ENCODE peak calls at places on chromosomes 3 and 15, in four cellular contexts. E, T, C and N are unnamed samples.
A peak's percentile ranks its signal among the peaks of the same experiment; 100 is the strongest.

GRCh38 chr15:98823012-98823458 is 174.7 kb downstream of the IGF1R start:
- DNase-seq in E (no peak), T (peak; percentile 1), C (no peak), N (peak; percentile 55)

GRCh38 chr3:148178508-148178907 is 519.2 kb upstream of the AGTR1 start:
- DNase-seq in E (peak; percentile 1), T (no peak), C (no peak), N (no peak)

GRCh38 chr3:96813134-96813819 is 1.1 kb upstream of the EPHA6 start:
- DNase-seq in E (peak; percentile 58), T (peak; percentile 13), C (no peak), N (peak; percentile 75)

GRCh38 chr15:96947296-96947695 is 616.8 kb downstream of the NR2F2 start:
- DNase-seq in E (no peak), T (no peak), C (no peak), N (no peak)

GRCh38 chr3:62229908-62230307 is 143.4 kb downstream of the FEZF2 start:
- DNase-seq in E (no peak), T (no peak), C (peak; percentile 14), N (peak; percentile 44)

GRCh38 chr3:69423756-69424155 is 37.9 kb upstream of the FRMD4B start:
- DNase-seq in E (no peak), T (no peak), C (no peak), N (no peak)

GRCh38 chr3:154976072-154976983 is 103.8 kb upstream of the MME start:
- DNase-seq in E (no peak), T (no peak), C (no peak), N (no peak)

GRCh38 chr3:13081603-13082360 is 8.6 kb upstream of the IQSEC1 start:
- DNase-seq in E (no peak), T (no peak), C (no peak), N (no peak)

GRCh38 chr3:44032487-44032886 is 209.2 kb upstream of the TOPAZ1 start:
- DNase-seq in E (no peak), T (no peak), C (no peak), N (no peak)

GRCh38 chr15:48507416-48508065 is 138.0 kb downstream of the FBN1 start:
- DNase-seq in E (peak; percentile 43), T (peak; percentile 8), C (peak; percentile 22), N (peak; percentile 38)

GRCh38 chr3:160695003-160695402 is 18.0 kb downstream of the ARL14 start:
- DNase-seq in E (no peak), T (no peak), C (no peak), N (no peak)

GRCh38 chr3:13144163-13145023 is 71.2 kb upstream of the IQSEC1 start:
- DNase-seq in E (no peak), T (no peak), C (no peak), N (no peak)

GRCh38 chr3:118400086-118400485 is 634.6 kb downstream of the IGSF11 start:
- DNase-seq in E (no peak), T (no peak), C (no peak), N (no peak)

GRCh38 chr3:29373016-29373690 is 92.3 kb downstream of the RBMS3 start:
- DNase-seq in E (no peak), T (no peak), C (no peak), N (no peak)

GRCh38 chr3:98846101-98846500 is 55.4 kb downstream of the DCBLD2 start:
- DNase-seq in E (no peak), T (no peak), C (no peak), N (no peak)

GRCh38 chr3:38003371-38003816 is 12.8 kb downstream of the VILL start:
- DNase-seq in E (peak; percentile 59), T (no peak), C (peak; percentile 74), N (peak; percentile 75)

GRCh38 chr15:85837011-85837433 is 42.3 kb upstream of the KLHL25 start:
- DNase-seq in E (peak; percentile 84), T (no peak), C (no peak), N (no peak)

GRCh38 chr15:57149196-57149595 is 227.1 kb upstream of the CGNL1 start:
- DNase-seq in E (no peak), T (no peak), C (no peak), N (no peak)

GRCh38 chr3:152621967-152622812 is 212.7 kb upstream of the P2RY1 start:
- DNase-seq in E (no peak), T (no peak), C (no peak), N (no peak)

GRCh38 chr15:42157381-42157780 is 945 bp upstream of the PLA2G4F start:
- DNase-seq in E (no peak), T (no peak), C (no peak), N (no peak)

GRCh38 chr3:153356908-153357307 is 194.9 kb downstream of the RAP2B start:
- DNase-seq in E (no peak), T (no peak), C (no peak), N (no peak)

GRCh38 chr3:69330891-69331400 is 54.9 kb downstream of the FRMD4B start:
- DNase-seq in E (no peak), T (no peak), C (no peak), N (no peak)

GRCh38 chr15:61499371-61499770 is 270.3 kb upstream of the RORA start:
- DNase-seq in E (no peak), T (no peak), C (no peak), N (no peak)

GRCh38 chr15:90300988-90301715 is 35.7 kb downstream of the NGRN start:
- DNase-seq in E (peak; percentile 58), T (no peak), C (peak; percentile 53), N (peak; percentile 63)

GRCh38 chr15:65189102-65189740 is 4.1 kb upstream of the CLPX start:
- DNase-seq in E (peak; percentile 54), T (no peak), C (peak; percentile 36), N (peak; percentile 38)

GRCh38 chr3:173467501-173467900 is 70.0 kb downstream of the NLGN1 start:
- DNase-seq in E (no peak), T (no peak), C (no peak), N (no peak)

DNA sequence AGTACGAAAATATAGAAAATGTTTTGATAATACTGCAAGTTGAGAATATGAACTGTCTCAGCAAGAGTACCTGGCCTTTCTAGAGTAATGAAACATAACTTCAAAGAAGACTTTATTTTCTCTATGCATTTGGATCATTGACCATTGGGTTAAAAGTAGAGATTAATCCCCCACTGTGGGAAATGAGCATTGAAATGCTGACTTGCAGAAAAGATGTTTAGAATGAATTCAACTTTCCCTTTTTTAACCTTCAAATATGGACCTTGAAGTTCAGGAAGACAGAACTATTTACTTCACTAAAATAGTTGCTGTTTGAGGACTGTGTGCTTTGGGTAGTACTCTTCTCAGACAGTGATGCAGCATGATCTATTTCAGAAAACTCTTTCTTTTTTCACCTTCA is 75.7 kb downstream of the NLGN1 start:
- DNase-seq in E (no peak), T (no peak), C (no peak), N (no peak)
- TF ChIP-seq TARDBP in E (no peak), T (no peak), C (no peak), N (no peak)

GRCh38 chr3:4821331-4821730 is 157.9 kb upstream of the BHLHE40 start:
- DNase-seq in E (peak; percentile 2), T (no peak), C (no peak), N (no peak)

GRCh38 chr3:4823385-4823784 is 155.9 kb upstream of the BHLHE40 start:
- DNase-seq in E (no peak), T (no peak), C (no peak), N (no peak)

GRCh38 chr3:4820296-4821121 is 158.7 kb upstream of the BHLHE40 start:
- DNase-seq in E (no peak), T (no peak), C (no peak), N (no peak)

GRCh38 chr3:4822568-4822967 is 156.7 kb upstream of the BHLHE40 start:
- DNase-seq in E (no peak), T (no peak), C (no peak), N (no peak)

DNA sequence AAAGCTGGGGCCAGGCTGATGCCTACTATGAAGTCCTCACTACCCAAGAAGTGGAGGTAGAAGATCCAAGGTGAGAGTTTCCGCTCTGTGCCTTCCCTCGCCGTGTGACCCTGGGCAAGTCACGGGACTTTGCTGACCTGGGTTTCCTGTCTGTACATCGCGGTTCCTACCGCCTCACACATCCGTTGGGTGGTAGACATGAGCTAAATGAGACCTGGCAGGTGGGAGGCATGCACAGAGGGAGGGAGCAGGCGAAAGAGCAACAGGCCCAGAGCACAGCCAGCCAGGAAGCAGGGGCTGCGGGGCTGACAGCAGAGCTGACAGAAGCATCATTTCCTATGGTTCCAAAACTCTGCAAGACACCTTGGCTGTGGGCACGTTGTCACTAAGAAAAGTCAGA is 157.3 kb upstream of the BHLHE40 start:
- DNase-seq in E (no peak), T (no peak), C (no peak), N (no peak)
- TF ChIP-seq TARDBP in E (no peak), T (no peak), C (no peak), N (no peak)

DNA sequence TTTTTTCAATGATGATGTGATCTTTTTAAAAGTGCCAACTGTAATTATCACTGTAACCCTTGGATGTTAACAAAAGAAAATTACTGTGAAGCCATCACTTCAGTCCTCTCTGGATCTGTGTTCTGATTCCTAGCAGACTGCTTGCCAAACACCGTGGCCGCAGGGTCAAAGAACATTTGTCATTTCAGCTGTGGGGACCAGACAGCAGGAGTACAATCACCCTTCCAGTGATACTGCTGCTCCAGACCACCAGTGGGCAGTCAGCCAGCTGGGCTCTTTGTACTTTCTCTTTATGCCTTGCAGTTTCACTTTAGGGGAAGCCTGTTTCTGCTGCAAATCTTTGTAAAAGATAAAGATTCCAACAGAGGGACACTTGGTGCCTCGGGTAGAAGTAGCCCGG is 770.0 kb downstream of the GRM7 start:
- DNase-seq in E (no peak), T (no peak), C (no peak), N (no peak)
- TF ChIP-seq TARDBP in E (no peak), T (no peak), C (no peak), N (no peak)

GRCh38 chr3:125670945-125671344 is 75.6 kb upstream of the OSBPL11 start:
- DNase-seq in E (no peak), T (no peak), C (no peak), N (no peak)
- TF ChIP-seq TARDBP in E (no peak), T (no peak), C (no peak), N (no peak)

GRCh38 chr3:50237754-50238548 is 1.9 kb downstream of the GNAI2 start:
- DNase-seq in E (no peak), T (peak; percentile 50), C (no peak), N (no peak)
- TF ChIP-seq TARDBP in E (no peak), T (no peak), C (no peak), N (no peak)

GRCh38 chr15:30878515-30878914 is 25.2 kb upstream of the FAN1 start:
- DNase-seq in E (no peak), T (no peak), C (no peak), N (no peak)

GRCh38 chr15:30885814-30886213 is 17.9 kb upstream of the FAN1 start:
- DNase-seq in E (peak; percentile 3), T (no peak), C (no peak), N (peak; percentile 7)

GRCh38 chr15:30877070-30877469 is 26.6 kb upstream of the FAN1 start:
- DNase-seq in E (no peak), T (no peak), C (no peak), N (no peak)

DNA sequence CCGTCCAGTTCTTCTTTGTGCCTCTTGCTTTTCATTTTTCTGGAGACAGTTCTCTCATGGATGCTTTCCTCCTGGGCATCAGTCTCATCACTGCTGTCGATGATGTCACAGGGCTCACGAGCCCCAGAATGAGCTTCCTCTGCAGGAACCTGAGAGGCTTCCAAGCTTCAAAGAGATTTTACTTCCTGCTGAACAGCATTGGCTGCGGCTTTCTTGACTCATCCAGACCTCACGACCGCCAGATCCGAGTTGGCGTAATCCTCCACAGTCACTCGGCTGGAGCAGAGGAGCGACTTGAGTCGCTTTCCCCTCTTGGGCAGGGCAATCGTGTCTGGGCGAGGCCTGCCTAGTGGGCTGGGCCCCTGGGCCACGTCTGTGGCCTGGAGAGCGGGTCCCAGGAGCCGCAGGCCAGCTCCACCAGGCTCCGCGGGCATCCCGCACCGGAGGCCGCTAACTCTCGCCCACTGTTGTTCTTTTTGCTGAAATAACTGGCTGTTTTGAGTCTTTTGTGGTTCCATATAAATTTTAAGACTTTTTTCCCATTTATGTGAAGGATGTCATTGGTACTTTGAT is 20.8 kb upstream of the FAN1 start:
- DNase-seq in E (no peak), T (no peak), C (no peak), N (no peak)
- TF ChIP-seq TARDBP in E (no peak), T (no peak), C (no peak), N (no peak)

GRCh38 chr3:40310690-40311089 is 1.2 kb downstream of the EIF1B start:
- DNase-seq in E (no peak), T (no peak), C (no peak), N (no peak)
- TF ChIP-seq TARDBP in E (no peak), T (no peak), C (no peak), N (no peak)